ENCODE peak calls at places on chromosomes 2 and 18, in ten cellular contexts. One of them, this sample, is unnamed.

GRCh38 chr2:42901076-42901645 is 108.8 kb upstream of the HAAO start:
- DNase-seq in activated CD4-positive, alpha-beta T cell treated with anti-CD3 and anti-CD28 coated beads, Interleukin-2, amount 50 U/mL, for 1 hour: no peak
- DNase-seq in NCI-H460: no peak
- DNase-seq in Panc1: no peak
- DNase-seq in NCI-H146: no peak
- DNase-seq in psoas muscle: no peak
- DNase-seq in retina: no peak
- DNase-seq in fibroblast of the conjunctiva: no peak
- DNase-seq in PC-3: no peak
- DNase-seq in GDM1: no peak
- DNase-seq in this sample: peak

GRCh38 chr2:213069531-213069930 is 81.9 kb downstream of the IKZF2 start:
- DNase-seq in GDM1: no peak
- DNase-seq in retina: no peak
- DNase-seq in NCI-H460: no peak
- DNase-seq in psoas muscle: no peak
- DNase-seq in NCI-H146: no peak
- DNase-seq in fibroblast of the conjunctiva: no peak
- DNase-seq in Panc1: no peak
- DNase-seq in activated CD4-positive, alpha-beta T cell treated with anti-CD3 and anti-CD28 coated beads, Interleukin-2, amount 50 U/mL, for 1 hour: no peak
- DNase-seq in PC-3: no peak
- DNase-seq in this sample: no peak

GRCh38 chr18:76426738-76427305 is 68.2 kb downstream of the ZNF516 start:
- DNase-seq in Panc1: no peak
- DNase-seq in retina: peak
- DNase-seq in NCI-H460: peak
- DNase-seq in fibroblast of the conjunctiva: no peak
- DNase-seq in GDM1: no peak
- DNase-seq in NCI-H146: peak
- DNase-seq in psoas muscle: peak
- DNase-seq in PC-3: peak
- DNase-seq in activated CD4-positive, alpha-beta T cell treated with anti-CD3 and anti-CD28 coated beads, Interleukin-2, amount 50 U/mL, for 1 hour: no peak
- DNase-seq in this sample: no peak

GRCh38 chr2:154375625-154376020 is 322.9 kb upstream of the KCNJ3 start:
- DNase-seq in activated CD4-positive, alpha-beta T cell treated with anti-CD3 and anti-CD28 coated beads, Interleukin-2, amount 50 U/mL, for 1 hour: no peak
- DNase-seq in NCI-H146: peak
- DNase-seq in retina: peak
- DNase-seq in GDM1: no peak
- DNase-seq in NCI-H460: peak
- DNase-seq in fibroblast of the conjunctiva: peak
- DNase-seq in Panc1: peak
- DNase-seq in PC-3: peak
- DNase-seq in psoas muscle: no peak
- DNase-seq in this sample: peak

GRCh38 chr2:195038158-195038557 is 618.9 kb upstream of the SLC39A10 start:
- DNase-seq in NCI-H146: no peak
- DNase-seq in PC-3: no peak
- DNase-seq in fibroblast of the conjunctiva: no peak
- DNase-seq in retina: no peak
- DNase-seq in activated CD4-positive, alpha-beta T cell treated with anti-CD3 and anti-CD28 coated beads, Interleukin-2, amount 50 U/mL, for 1 hour: no peak
- DNase-seq in Panc1: no peak
- DNase-seq in psoas muscle: no peak
- DNase-seq in NCI-H460: no peak
- DNase-seq in GDM1: no peak
- DNase-seq in this sample: no peak

GRCh38 chr2:100182494-100183355 is 40.3 kb upstream of the AFF3 start:
- DNase-seq in GDM1: no peak
- DNase-seq in NCI-H460: no peak
- DNase-seq in fibroblast of the conjunctiva: no peak
- DNase-seq in retina: peak
- DNase-seq in psoas muscle: no peak
- DNase-seq in activated CD4-positive, alpha-beta T cell treated with anti-CD3 and anti-CD28 coated beads, Interleukin-2, amount 50 U/mL, for 1 hour: no peak
- DNase-seq in NCI-H146: no peak
- DNase-seq in PC-3: no peak
- DNase-seq in Panc1: no peak
- DNase-seq in this sample: no peak

GRCh38 chr2:42925742-42926437 is 133.5 kb upstream of the HAAO start:
- DNase-seq in NCI-H146: no peak
- DNase-seq in PC-3: no peak
- DNase-seq in activated CD4-positive, alpha-beta T cell treated with anti-CD3 and anti-CD28 coated beads, Interleukin-2, amount 50 U/mL, for 1 hour: no peak
- DNase-seq in NCI-H460: no peak
- DNase-seq in retina: no peak
- DNase-seq in GDM1: no peak
- DNase-seq in fibroblast of the conjunctiva: no peak
- DNase-seq in psoas muscle: peak
- DNase-seq in Panc1: no peak
- DNase-seq in this sample: no peak

GRCh38 chr2:231714639-231715498 is 6.5 kb downstream of the PTMA start:
- DNase-seq in GDM1: peak
- DNase-seq in retina: peak
- DNase-seq in PC-3: peak
- DNase-seq in activated CD4-positive, alpha-beta T cell treated with anti-CD3 and anti-CD28 coated beads, Interleukin-2, amount 50 U/mL, for 1 hour: peak
- DNase-seq in psoas muscle: peak
- DNase-seq in Panc1: no peak
- DNase-seq in NCI-H460: peak
- DNase-seq in fibroblast of the conjunctiva: no peak
- DNase-seq in NCI-H146: peak
- DNase-seq in this sample: peak

GRCh38 chr2:75573145-75573878 is 12.6 kb upstream of the EVA1A start:
- DNase-seq in NCI-H460: no peak
- DNase-seq in NCI-H146: no peak
- DNase-seq in Panc1: no peak
- DNase-seq in retina: no peak
- DNase-seq in GDM1: no peak
- DNase-seq in fibroblast of the conjunctiva: no peak
- DNase-seq in activated CD4-positive, alpha-beta T cell treated with anti-CD3 and anti-CD28 coated beads, Interleukin-2, amount 50 U/mL, for 1 hour: no peak
- DNase-seq in PC-3: peak
- DNase-seq in psoas muscle: no peak
- DNase-seq in this sample: no peak

GRCh38 chr2:128306081-128306930 is 12.4 kb downstream of the HS6ST1 start:
- DNase-seq in Panc1: no peak
- DNase-seq in PC-3: peak
- DNase-seq in retina: no peak
- DNase-seq in fibroblast of the conjunctiva: peak
- DNase-seq in GDM1: no peak
- DNase-seq in activated CD4-positive, alpha-beta T cell treated with anti-CD3 and anti-CD28 coated beads, Interleukin-2, amount 50 U/mL, for 1 hour: no peak
- DNase-seq in NCI-H460: peak
- DNase-seq in NCI-H146: peak
- DNase-seq in psoas muscle: peak
- DNase-seq in this sample: no peak

GRCh38 chr18:55477537-55478300 is 110.3 kb downstream of the TCF4 start:
- DNase-seq in activated CD4-positive, alpha-beta T cell treated with anti-CD3 and anti-CD28 coated beads, Interleukin-2, amount 50 U/mL, for 1 hour: no peak
- DNase-seq in Panc1: no peak
- DNase-seq in fibroblast of the conjunctiva: peak
- DNase-seq in NCI-H460: peak
- DNase-seq in GDM1: no peak
- DNase-seq in NCI-H146: no peak
- DNase-seq in PC-3: peak
- DNase-seq in retina: no peak
- DNase-seq in psoas muscle: peak
- DNase-seq in this sample: peak

GRCh38 chr2:190554357-190555006 is 20.0 kb upstream of the NEMP2 start:
- DNase-seq in PC-3: no peak
- DNase-seq in Panc1: no peak
- DNase-seq in retina: no peak
- DNase-seq in fibroblast of the conjunctiva: no peak
- DNase-seq in psoas muscle: no peak
- DNase-seq in activated CD4-positive, alpha-beta T cell treated with anti-CD3 and anti-CD28 coated beads, Interleukin-2, amount 50 U/mL, for 1 hour: no peak
- DNase-seq in NCI-H460: no peak
- DNase-seq in GDM1: no peak
- DNase-seq in NCI-H146: no peak
- DNase-seq in this sample: no peak

GRCh38 chr2:130847776-130848517 is 11.2 kb downstream of the ARHGEF4 start:
- DNase-seq in fibroblast of the conjunctiva: no peak
- DNase-seq in PC-3: no peak
- DNase-seq in psoas muscle: no peak
- DNase-seq in activated CD4-positive, alpha-beta T cell treated with anti-CD3 and anti-CD28 coated beads, Interleukin-2, amount 50 U/mL, for 1 hour: no peak
- DNase-seq in retina: no peak
- DNase-seq in GDM1: no peak
- DNase-seq in NCI-H146: no peak
- DNase-seq in Panc1: no peak
- DNase-seq in NCI-H460: no peak
- DNase-seq in this sample: no peak

GRCh38 chr18:5418985-5419495 is 123.5 kb upstream of the ZBTB14 start:
- DNase-seq in activated CD4-positive, alpha-beta T cell treated with anti-CD3 and anti-CD28 coated beads, Interleukin-2, amount 50 U/mL, for 1 hour: no peak
- DNase-seq in NCI-H146: no peak
- DNase-seq in retina: no peak
- DNase-seq in NCI-H460: no peak
- DNase-seq in psoas muscle: no peak
- DNase-seq in GDM1: no peak
- DNase-seq in Panc1: no peak
- DNase-seq in fibroblast of the conjunctiva: no peak
- DNase-seq in PC-3: no peak
- DNase-seq in this sample: no peak

GRCh38 chr2:225566798-225567197 is 167.3 kb downstream of the NYAP2 start:
- DNase-seq in activated CD4-positive, alpha-beta T cell treated with anti-CD3 and anti-CD28 coated beads, Interleukin-2, amount 50 U/mL, for 1 hour: no peak
- DNase-seq in retina: no peak
- DNase-seq in NCI-H146: peak
- DNase-seq in GDM1: no peak
- DNase-seq in fibroblast of the conjunctiva: no peak
- DNase-seq in PC-3: peak
- DNase-seq in Panc1: no peak
- DNase-seq in NCI-H460: no peak
- DNase-seq in psoas muscle: no peak
- DNase-seq in this sample: no peak

GRCh38 chr18:79465392-79465991 is 69.8 kb downstream of the NFATC1 start:
- DNase-seq in NCI-H146: peak
- DNase-seq in fibroblast of the conjunctiva: no peak
- DNase-seq in psoas muscle: no peak
- DNase-seq in activated CD4-positive, alpha-beta T cell treated with anti-CD3 and anti-CD28 coated beads, Interleukin-2, amount 50 U/mL, for 1 hour: no peak
- DNase-seq in NCI-H460: no peak
- DNase-seq in retina: peak
- DNase-seq in Panc1: no peak
- DNase-seq in GDM1: no peak
- DNase-seq in PC-3: no peak
- DNase-seq in this sample: peak

GRCh38 chr18:47953471-47953931 is 23.0 kb upstream of the SMAD2 start:
- DNase-seq in psoas muscle: peak
- DNase-seq in PC-3: peak
- DNase-seq in NCI-H146: peak
- DNase-seq in retina: peak
- DNase-seq in NCI-H460: no peak
- DNase-seq in Panc1: no peak
- DNase-seq in fibroblast of the conjunctiva: peak
- DNase-seq in activated CD4-positive, alpha-beta T cell treated with anti-CD3 and anti-CD28 coated beads, Interleukin-2, amount 50 U/mL, for 1 hour: no peak
- DNase-seq in GDM1: peak
- DNase-seq in this sample: peak

GRCh38 chr2:237181844-237182243 is 96.2 kb downstream of the COPS8 start:
- DNase-seq in fibroblast of the conjunctiva: no peak
- DNase-seq in Panc1: no peak
- DNase-seq in NCI-H146: no peak
- DNase-seq in activated CD4-positive, alpha-beta T cell treated with anti-CD3 and anti-CD28 coated beads, Interleukin-2, amount 50 U/mL, for 1 hour: no peak
- DNase-seq in PC-3: no peak
- DNase-seq in psoas muscle: no peak
- DNase-seq in NCI-H460: no peak
- DNase-seq in GDM1: no peak
- DNase-seq in retina: no peak
- DNase-seq in this sample: no peak

This sample was measured in endothelial cell of umbilical vein.